ENCODE peak calls at places on chromosomes 12 and 14, in ten cellular contexts. L is right cardiac atrium; A is hepatocyte; Z is choroid plexus epithelial cell; T is nucleus accumbens; E is NCI-H774; U is NCI-H187; K is neural crest cell; W is activated CD4-positive, CD25-positive, alpha-beta regulatory T cell treated with anti-CD3 and anti-CD28 coated beads, Interleukin-2, amount 50 U/mL, for 16 hours; Q is naive thymus-derived CD4-positive, alpha-beta T cell. S is an unnamed sample.

GRCh38 chr12:25817166-25817565 is 141.3 kb upstream of the RASSF8 start:
- DNase-seq in T (no peak), A (no peak), Z (peak; percentile 52), W (no peak), Q (no peak), K (no peak), E (no peak), L (no peak), U (no peak), S (no peak)

GRCh38 chr12:29796823-29797263 is 13.1 kb upstream of the TMTC1 start:
- DNase-seq in T (no peak), K (no peak), A (peak; percentile 60), Q (no peak), U (no peak), L (peak; percentile 23), E (no peak), Z (peak; percentile 93), W (no peak), S (peak; percentile 36)

GRCh38 chr12:14554281-14555008 is 13.2 kb downstream of the PLBD1 start:
- DNase-seq in W (no peak), K (no peak), U (peak; percentile 9), Q (no peak), Z (no peak), L (peak; percentile 94), E (peak; percentile 24), A (peak; percentile 78), T (no peak), S (no peak)

GRCh38 chr14:23182372-23183014 is 967 bp downstream of the SLC7A8 start:
- DNase-seq in Z (no peak), A (peak; percentile 63), L (peak; percentile 50), Q (no peak), U (no peak), E (no peak), T (peak; percentile 19), W (no peak), K (no peak), S (no peak)

GRCh38 chr14:101025131-101025530 is 121.6 kb upstream of the RTL1 start:
- DNase-seq in L (no peak), E (no peak), Z (no peak), Q (no peak), W (no peak), K (no peak), T (no peak), A (no peak), U (no peak), S (no peak)

GRCh38 chr12:89863968-89864367 is 155.3 kb upstream of the ATP2B1 start:
- DNase-seq in K (no peak), U (no peak), T (no peak), L (no peak), E (peak; percentile 36), Z (no peak), A (no peak), Q (no peak), W (no peak), S (no peak)

GRCh38 chr12:16027012-16027411 is 115.9 kb downstream of the DERA start:
- DNase-seq in W (no peak), T (no peak), Q (no peak), Z (no peak), U (no peak), A (no peak), K (no peak), L (no peak), E (no peak), S (no peak)

GRCh38 chr12:124906606-124907261 is 7.7 kb downstream of the UBC start:
- DNase-seq in U (no peak), W (peak; percentile 84), Q (peak; percentile 89), Z (peak; percentile 96), K (peak; percentile 94), L (peak; percentile 90), T (no peak), E (no peak), A (peak; percentile 95), S (peak; percentile 82)

GRCh38 chr12:103924761-103925641 is 5.2 kb upstream of the HSP90B1 start:
- DNase-seq in A (peak; percentile 58), K (no peak), Z (peak; percentile 95), L (no peak), E (peak; percentile 24), W (peak; percentile 6), Q (no peak), U (no peak), T (no peak), S (peak; percentile 24)

GRCh38 chr12:118033331-118033730 is 16.8 kb downstream of the RFC5 start:
- DNase-seq in U (no peak), K (no peak), L (no peak), E (no peak), W (no peak), T (no peak), A (no peak), Q (no peak), Z (no peak), S (no peak)

GRCh38 chr12:87430444-87430843 is 598.8 kb downstream of the C12orf50 start:
- DNase-seq in L (no peak), T (no peak), W (no peak), A (no peak), E (no peak), U (no peak), Q (no peak), Z (peak; percentile 55), K (no peak), S (no peak)

GRCh38 chr12:104319918-104320626 is 16.5 kb downstream of the EID3 start:
- DNase-seq in A (no peak), U (no peak), L (no peak), T (no peak), W (no peak), Q (no peak), E (no peak), Z (no peak), K (no peak), S (peak; percentile 81)

GRCh38 chr12:73076760-73077159 is 804.6 kb downstream of the TRHDE start:
- DNase-seq in Q (no peak), K (no peak), A (no peak), Z (no peak), T (no peak), E (no peak), L (no peak), W (no peak), U (no peak), S (no peak)

GRCh38 chr12:52038447-52038846 is 12.8 kb upstream of the NR4A1 start:
- DNase-seq in W (no peak), Q (no peak), Z (peak; percentile 29), T (no peak), U (no peak), E (no peak), K (no peak), L (no peak), A (no peak), S (no peak)

GRCh38 chr14:95308073-95308472 is 11.6 kb downstream of the CLMN start:
- DNase-seq in K (no peak), U (no peak), T (no peak), W (no peak), Z (no peak), L (no peak), E (no peak), A (no peak), Q (no peak), S (no peak)

GRCh38 chr14:76866469-76866868 is 40.3 kb downstream of the LRRC74A start:
- DNase-seq in Z (no peak), Q (no peak), E (no peak), A (no peak), K (no peak), U (no peak), T (no peak), W (no peak), L (no peak), S (no peak)

GRCh38 chr14:102192840-102193502 is 53.3 kb downstream of the WDR20 start:
- DNase-seq in K (no peak), Z (no peak), A (no peak), T (no peak), U (no peak), E (no peak), L (no peak), Q (no peak), W (no peak), S (no peak)

GRCh38 chr14:32104803-32105202 is 27.7 kb downstream of the ARHGAP5 start:
- DNase-seq in W (no peak), Z (no peak), T (no peak), A (no peak), U (no peak), E (no peak), Q (no peak), L (no peak), K (no peak), S (no peak)

GRCh38 chr14:71606575-71606974 is 325.7 kb upstream of the RGS6 start:
- DNase-seq in U (no peak), Z (no peak), A (no peak), W (no peak), E (no peak), K (no peak), L (no peak), Q (no peak), T (no peak), S (no peak)

GRCh38 chr12:54059668-54060067 is 6.0 kb downstream of the HOXC4 start:
- DNase-seq in K (no peak), A (no peak), Z (no peak), T (no peak), W (no peak), U (no peak), E (no peak), L (no peak), Q (no peak), S (no peak)

GRCh38 chr12:42372154-42372791 is 46.3 kb downstream of the PPHLN1 start:
- DNase-seq in K (peak; percentile 14), U (peak; percentile 7), L (no peak), A (peak; percentile 60), Z (peak; percentile 62), Q (peak; percentile 52), W (no peak), T (no peak), E (peak; percentile 53), S (peak; percentile 38)

GRCh38 chr14:47442206-47442605 is 233.2 kb downstream of the MDGA2 start:
- DNase-seq in Z (peak; percentile 80), W (no peak), A (peak; percentile 76), Q (no peak), K (no peak), E (no peak), L (no peak), T (peak; percentile 1), U (no peak), S (peak; percentile 38)

GRCh38 chr14:50139192-50139591 is 22.8 kb upstream of the VCPKMT start:
- DNase-seq in W (no peak), A (no peak), Z (peak; percentile 58), T (no peak), L (no peak), E (no peak), U (no peak), K (no peak), Q (no peak), S (peak; percentile 49)

GRCh38 chr12:53585726-53586125 is 40.5 kb downstream of the ATF7 start:
- DNase-seq in L (no peak), K (no peak), A (no peak), T (no peak), U (no peak), Q (no peak), W (no peak), Z (peak; percentile 21), E (no peak), S (no peak)

GRCh38 chr14:64702493-64703392 is 1.5 kb upstream of the PLEKHG3 start:
- DNase-seq in U (peak; percentile 37), K (no peak), L (no peak), E (no peak), A (peak; percentile 84), Q (peak; percentile 15), T (no peak), W (no peak), Z (no peak), S (no peak)

GRCh38 chr12:108457006-108457733 is 57.9 kb upstream of the FICD start:
- DNase-seq in Z (peak; percentile 81), Q (no peak), W (no peak), L (no peak), U (peak; percentile 83), K (peak; percentile 5), T (no peak), A (peak; percentile 79), E (peak; percentile 39), S (peak; percentile 22)

GRCh38 chr12:102349079-102349478 is 131.3 kb downstream of the IGF1 start:
- DNase-seq in K (no peak), Z (no peak), W (no peak), U (no peak), L (no peak), E (no peak), A (no peak), Q (no peak), T (no peak), S (no peak)

GRCh38 chr12:95262808-95263207 is 45.2 kb downstream of the VEZT start:
- DNase-seq in K (no peak), L (no peak), A (no peak), E (no peak), U (no peak), T (no peak), W (no peak), Z (no peak), Q (no peak), S (no peak)